ENCODE peak calls at places on chromosome 17, in six cellular contexts. G is AG04450, B is right lobe of liver, Q is tibial nerve, R is HCT116, A is cardiac muscle cell. M is an unnamed sample.
A peak's percentile ranks its signal among the peaks of the same experiment; 100 is the strongest.

GRCh38 chr17:49013311-49014205 is 16.4 kb downstream of the IGF2BP1 start:
- DNase-seq in G (no peak), B (no peak), Q (no peak), R (no peak), A (peak; percentile 76), M (no peak)

GRCh38 chr17:17663160-17664072 is 17.8 kb upstream of the RAI1 start:
- DNase-seq in G (peak; percentile 92), B (no peak), Q (no peak), R (peak; percentile 84), A (peak; percentile 84), M (peak; percentile 61)

GRCh38 chr17:787641-788221 is 5.6 kb downstream of the MRM3 start:
- DNase-seq in G (no peak), B (no peak), Q (no peak), R (no peak), A (no peak), M (no peak)

GRCh38 chr17:50918071-50918932 is 52.1 kb upstream of the TOB1 start:
- DNase-seq in G (no peak), B (peak; percentile 55), Q (no peak), R (no peak), A (no peak), M (no peak)

GRCh38 chr17:79769596-79770520 is 8.1 kb upstream of the CBX2 start:
- DNase-seq in G (no peak), B (peak; percentile 33), Q (no peak), R (no peak), A (no peak), M (no peak)

GRCh38 chr17:40463122-40463550 is 19.9 kb downstream of the IGFBP4 start:
- DNase-seq in G (no peak), B (peak; percentile 79), Q (no peak), R (no peak), A (no peak), M (no peak)

GRCh38 chr17:58331815-58332719 is 3.5 kb upstream of the TSPOAP1 start:
- DNase-seq in G (no peak), B (peak; percentile 86), Q (peak; percentile 43), R (no peak), A (no peak), M (peak; percentile 88)

GRCh38 chr17:73562896-73563295 is 81.3 kb downstream of the SDK2 start:
- DNase-seq in G (no peak), B (no peak), Q (no peak), R (no peak), A (no peak), M (no peak)

GRCh38 chr17:59373879-59374495 is 42.5 kb downstream of the YPEL2 start:
- DNase-seq in G (no peak), B (no peak), Q (no peak), R (no peak), A (no peak), M (no peak)

GRCh38 chr17:78476973-78477372 is 98.5 kb downstream of the PGS1 start:
- DNase-seq in G (no peak), B (no peak), Q (no peak), R (no peak), A (no peak), M (no peak)

DNA sequence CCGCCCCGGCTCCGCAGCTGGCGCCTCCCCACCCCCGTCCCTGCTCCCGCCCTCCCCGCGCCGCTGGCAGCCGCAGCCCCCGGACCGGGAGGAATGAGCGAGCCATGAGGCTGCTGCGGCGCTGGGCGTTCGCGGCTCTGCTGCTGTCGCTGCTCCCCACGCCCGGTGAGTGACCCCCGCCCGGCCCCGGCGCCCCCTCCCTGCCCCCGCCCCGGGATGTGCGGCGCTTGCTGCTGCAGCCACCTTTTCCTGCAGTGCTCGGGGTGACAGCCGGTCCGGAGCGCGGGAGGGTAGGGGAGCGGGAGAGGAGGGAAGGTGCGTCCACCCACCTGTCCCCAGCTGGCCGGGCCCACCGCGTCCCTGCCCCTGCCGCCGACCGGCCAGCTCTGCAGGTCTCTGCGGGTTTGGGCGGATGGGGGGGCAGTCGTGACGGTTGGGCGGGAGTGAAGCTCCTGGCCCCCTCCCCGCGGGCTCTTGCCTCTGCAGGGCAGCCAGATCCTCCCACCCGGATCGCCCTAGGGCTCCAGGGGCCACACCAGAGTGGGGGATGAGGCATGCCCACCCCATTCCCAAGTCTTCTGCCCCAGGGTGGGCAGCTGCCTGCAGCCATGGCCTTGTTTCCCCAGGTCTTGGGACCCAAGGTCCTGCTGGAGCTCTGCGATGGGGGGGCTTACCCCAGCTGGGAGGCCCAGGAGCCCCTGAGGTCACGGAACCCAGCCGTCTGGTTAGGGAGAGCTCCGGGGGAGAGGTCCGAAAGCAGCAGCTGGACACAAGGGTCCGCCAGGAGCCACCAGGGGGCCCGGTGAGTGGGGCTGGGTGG is 518 bp downstream of the ADAM11 start:
- DNase-seq in G (no peak), B (no peak), Q (no peak), R (no peak), A (peak; percentile 48), M (no peak)
- TF ChIP-seq CTCF in G (peak; percentile 9), B (no peak), Q (no peak), R (peak; percentile 20), A (peak; percentile 29), M (no peak)

GRCh38 chr17:28473542-28473941 is at the start of gene SLC13A2:
- DNase-seq in G (no peak), B (no peak), Q (no peak), R (no peak), A (no peak), M (no peak)
- TF ChIP-seq CTCF in G (no peak), B (peak; percentile 38), Q (no peak), R (no peak), A (no peak), M (no peak)

DNA sequence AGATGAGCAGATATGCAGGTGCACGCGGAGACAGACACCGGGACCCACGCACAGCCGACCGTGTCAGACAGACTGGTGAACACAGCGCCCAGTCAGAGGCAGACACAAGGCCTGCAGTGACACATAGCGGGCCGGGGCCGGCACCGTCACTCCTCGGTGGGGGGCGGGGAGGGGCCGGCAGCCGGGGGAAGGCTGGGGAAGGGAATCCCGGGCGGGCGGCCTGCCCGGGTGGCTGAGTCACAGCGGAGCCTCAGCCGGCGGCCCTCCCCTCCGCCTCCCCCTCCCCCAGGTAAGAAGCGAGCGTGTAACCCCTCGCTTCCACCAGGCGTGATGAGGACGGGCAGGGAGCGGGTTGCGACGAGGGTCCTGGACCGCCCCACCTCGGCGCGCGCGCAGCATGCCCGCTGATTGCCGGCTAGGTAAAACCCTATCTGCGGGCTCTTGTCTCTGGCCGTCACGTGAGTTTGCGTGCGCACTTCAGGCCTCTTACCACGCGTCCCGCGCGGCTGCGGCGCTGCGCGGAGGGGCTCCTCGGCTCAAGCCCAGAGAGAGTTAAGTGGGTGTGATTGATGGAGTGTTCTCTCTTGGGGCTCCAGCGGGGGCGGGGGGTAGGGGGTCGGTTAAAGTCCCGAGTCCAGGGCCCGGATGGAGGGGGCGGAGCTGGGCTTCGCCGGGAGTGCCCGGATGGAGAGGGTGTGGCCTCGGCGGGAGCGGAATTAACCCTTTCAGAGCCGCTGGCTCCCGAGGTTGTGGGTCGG is 7.8 kb downstream of the KDM6B start:
- DNase-seq in G (peak; percentile 62), B (peak; percentile 93), Q (peak; percentile 85), R (peak; percentile 79), A (peak; percentile 99), M (peak; percentile 90)
- TF ChIP-seq CTCF in G (no peak), B (peak; percentile 42), Q (peak; percentile 33), R (no peak), A (no peak), M (no peak)

GRCh38 chr17:2299136-2299535 is 4.4 kb downstream of the SMG6 start:
- DNase-seq in G (no peak), B (no peak), Q (no peak), R (no peak), A (no peak), M (no peak)

GRCh38 chr17:2299756-2300155 is 3.8 kb downstream of the SMG6 start:
- DNase-seq in G (no peak), B (no peak), Q (no peak), R (no peak), A (no peak), M (no peak)

GRCh38 chr17:2302740-2303277 is 776 bp downstream of the SMG6 start:
- DNase-seq in G (no peak), B (no peak), Q (no peak), R (no peak), A (peak; percentile 16), M (no peak)

GRCh38 chr17:2303278-2304188 is at the start of the genes SMG6 and SRR:
- DNase-seq in G (peak; percentile 48), B (peak; percentile 94), Q (peak; percentile 83), R (peak; percentile 68), A (peak; percentile 94), M (peak; percentile 87)
- TF ChIP-seq CTCF in G (no peak), B (no peak), Q (no peak), R (no peak), A (no peak), M (no peak)

DNA sequence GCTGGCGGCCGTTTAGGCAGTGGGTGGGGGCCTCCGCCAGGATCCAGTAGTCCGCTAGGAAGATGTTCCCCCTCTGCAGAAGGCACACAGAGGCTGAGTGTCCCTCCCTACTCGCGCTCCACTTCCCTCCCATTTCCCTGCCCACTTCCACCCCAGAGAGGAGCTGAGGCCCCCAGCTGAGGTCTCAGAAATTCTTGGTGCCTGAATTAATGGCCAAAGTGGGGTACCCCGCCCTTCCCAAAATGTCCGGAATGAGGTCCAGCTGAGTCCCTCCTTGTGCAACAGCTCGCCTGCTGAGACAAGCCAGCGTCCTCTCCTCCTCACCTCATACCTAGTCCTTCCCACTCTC is 7.9 kb downstream of the ALOXE3 start:
- DNase-seq in G (no peak), B (no peak), Q (no peak), R (no peak), A (no peak), M (no peak)
- TF ChIP-seq CTCF in G (no peak), B (no peak), Q (no peak), R (no peak), A (no peak), M (no peak)

DNA sequence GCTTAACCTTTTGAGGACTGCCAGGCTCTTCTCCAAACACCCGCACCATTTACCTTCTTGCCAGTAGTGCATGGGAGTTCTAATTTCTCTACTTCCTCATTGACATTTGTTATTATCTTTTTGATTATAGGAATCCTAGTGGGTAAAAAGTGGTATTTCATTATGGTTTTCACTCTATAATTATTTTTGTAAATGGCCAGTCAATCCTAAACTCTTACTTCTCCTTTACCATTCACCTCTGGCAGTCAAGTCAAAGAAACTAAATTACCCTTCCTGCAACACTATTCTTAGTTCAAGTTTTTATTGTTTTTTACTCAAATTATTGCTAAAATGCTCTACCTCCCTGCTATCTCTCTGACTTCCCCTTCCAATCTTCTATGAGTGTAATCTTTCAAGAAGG is 29.8 kb upstream of the ANKFY1 start:
- DNase-seq in G (no peak), B (no peak), Q (no peak), R (no peak), A (no peak), M (no peak)
- TF ChIP-seq CTCF in G (no peak), B (no peak), Q (no peak), R (no peak), A (no peak), M (no peak)

DNA sequence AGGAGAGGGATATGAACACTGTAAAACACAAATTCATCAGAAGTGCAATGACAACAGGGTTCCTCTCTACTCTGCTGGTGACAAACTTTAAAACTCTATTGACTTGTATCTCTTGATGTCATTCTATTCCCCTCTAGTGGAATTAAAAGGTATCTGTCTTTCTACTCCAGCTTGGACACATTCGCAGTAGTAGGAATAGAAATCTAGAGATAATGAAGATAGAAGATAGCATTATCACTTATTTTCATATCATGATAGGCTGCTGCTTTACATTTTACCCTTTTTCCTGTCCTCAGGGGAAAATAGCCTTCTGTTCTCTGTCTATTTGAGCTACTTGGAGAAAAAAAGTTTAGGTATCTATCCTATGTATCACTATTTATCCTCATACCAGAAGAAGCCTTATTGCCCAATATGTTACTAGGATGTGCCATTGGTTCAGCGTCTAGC is 209.6 kb upstream of the CACNG5 start:
- DNase-seq in G (no peak), B (no peak), Q (no peak), R (peak; percentile 42), A (no peak), M (no peak)
- TF ChIP-seq CTCF in G (peak; percentile 62), B (peak; percentile 54), Q (peak; percentile 56), R (peak; percentile 51), A (peak; percentile 41), M (no peak)

M was measured in activated B cell treated with CpG ODN at 0.5 μM for 24 hours.